ENCODE peak calls at places on chromosomes 6 and 20, in six cellular contexts. Q is IMR-90, X is breast epithelium, R is heart left ventricle, T is cardiac muscle cell, K is Calu3. M is an unnamed sample.

GRCh38 chr20:48308232-48308781 is 519.5 kb downstream of the PREX1 start:
- DNase-seq in Q (no peak), X (no peak), R (no peak), T (no peak), K (no peak), M (no peak)

GRCh38 chr6:41976794-41977484 is 35.3 kb upstream of the CCND3 start:
- DNase-seq in Q (peak), X (no peak), R (no peak), T (no peak), K (peak), M (no peak)

GRCh38 chr20:14729390-14729789 is 392.0 kb upstream of the FLRT3 start:
- DNase-seq in Q (no peak), X (no peak), R (no peak), T (no peak), K (no peak), M (no peak)

GRCh38 chr20:6055981-6056569 is 2.2 kb upstream of the LRRN4 start:
- DNase-seq in Q (no peak), X (no peak), R (no peak), T (no peak), K (no peak), M (no peak)

GRCh38 chr20:44495802-44496481 is 20.3 kb downstream of the TTPAL start:
- DNase-seq in Q (peak), X (no peak), R (no peak), T (no peak), K (no peak), M (no peak)

GRCh38 chr6:52000064-52000463 is 87.3 kb downstream of the PKHD1 start:
- DNase-seq in Q (no peak), X (no peak), R (no peak), T (no peak), K (no peak), M (no peak)

GRCh38 chr6:81790034-81790433 is 37.6 kb upstream of the TENT5A start:
- DNase-seq in Q (no peak), X (no peak), R (no peak), T (no peak), K (no peak), M (no peak)

GRCh38 chr6:82185948-82186347 is 61.6 kb downstream of the IBTK start:
- DNase-seq in Q (no peak), X (no peak), R (no peak), T (no peak), K (no peak), M (no peak)

GRCh38 chr6:13873288-13874190 is 51.2 kb upstream of the RNF182 start:
- DNase-seq in Q (no peak), X (peak), R (peak), T (peak), K (peak), M (no peak)

GRCh38 chr6:158131926-158132325 is 36.1 kb downstream of the SERAC1 start:
- DNase-seq in Q (peak), X (no peak), R (no peak), T (peak), K (peak), M (no peak)

GRCh38 chr20:62742550-62742949 is 33.9 kb downstream of the NTSR1 start:
- DNase-seq in Q (no peak), X (no peak), R (no peak), T (no peak), K (no peak), M (peak)

GRCh38 chr20:46011631-46012482 is 3.1 kb downstream of the MMP9 start:
- DNase-seq in Q (peak), X (peak), R (peak), T (no peak), K (peak), M (peak)

GRCh38 chr20:56610098-56610497 is 19.0 kb upstream of the TFAP2C start:
- DNase-seq in Q (no peak), X (no peak), R (no peak), T (no peak), K (no peak), M (no peak)

GRCh38 chr6:74409447-74409846 is 713.4 kb downstream of the CD109 start:
- DNase-seq in Q (peak), X (no peak), R (no peak), T (no peak), K (no peak), M (no peak)

GRCh38 chr6:90574610-90575009 is 12.3 kb downstream of the MAP3K7 start:
- DNase-seq in Q (peak), X (no peak), R (no peak), T (no peak), K (no peak), M (no peak)

GRCh38 chr20:33401922-33402369 is 627 bp upstream of the CDK5RAP1 start:
- DNase-seq in Q (no peak), X (no peak), R (no peak), T (no peak), K (no peak), M (no peak)

GRCh38 chr20:51412333-51412761 is 130.2 kb downstream of the NFATC2 start:
- DNase-seq in Q (peak), X (peak), R (peak), T (no peak), K (no peak), M (no peak)

DNA sequence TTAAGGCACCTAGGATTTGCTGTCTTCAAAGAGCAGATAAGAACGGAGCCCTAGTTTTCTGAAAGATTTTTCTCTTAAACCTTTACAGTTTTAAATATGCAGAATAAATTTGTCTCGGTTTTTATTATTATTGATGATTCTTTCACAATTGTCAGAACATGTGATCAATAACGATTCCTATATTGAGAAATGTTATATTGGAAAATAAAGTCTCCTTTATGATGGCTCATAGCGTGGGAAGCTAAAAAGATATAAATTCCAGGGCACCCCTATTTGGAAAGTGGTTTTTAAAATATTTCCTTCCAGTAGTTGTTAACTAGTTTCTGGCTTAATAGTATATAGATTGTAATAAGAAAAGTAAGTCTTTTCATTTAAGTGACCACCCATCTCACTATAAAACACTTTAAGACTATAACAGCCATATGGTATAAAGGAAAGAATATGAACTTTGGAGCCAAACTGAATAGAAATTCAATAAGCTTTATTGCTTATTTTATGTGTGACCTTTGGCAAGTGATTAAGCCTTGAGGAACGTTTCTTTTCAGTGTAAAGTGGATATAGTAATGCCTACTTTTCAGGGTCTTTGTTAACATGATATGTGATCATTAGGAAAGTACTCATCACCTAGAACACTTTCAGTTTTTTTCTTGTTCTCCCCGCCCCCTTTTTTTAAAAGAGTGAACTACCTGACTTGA is 369.6 kb downstream of the LAMA2 start:
- DNase-seq in Q (peak), X (no peak), R (no peak), T (no peak), K (no peak), M (no peak)
- TF ChIP-seq CTCF in Q (no peak), X (no peak), R (no peak), T (no peak), K (no peak), M (peak)

DNA sequence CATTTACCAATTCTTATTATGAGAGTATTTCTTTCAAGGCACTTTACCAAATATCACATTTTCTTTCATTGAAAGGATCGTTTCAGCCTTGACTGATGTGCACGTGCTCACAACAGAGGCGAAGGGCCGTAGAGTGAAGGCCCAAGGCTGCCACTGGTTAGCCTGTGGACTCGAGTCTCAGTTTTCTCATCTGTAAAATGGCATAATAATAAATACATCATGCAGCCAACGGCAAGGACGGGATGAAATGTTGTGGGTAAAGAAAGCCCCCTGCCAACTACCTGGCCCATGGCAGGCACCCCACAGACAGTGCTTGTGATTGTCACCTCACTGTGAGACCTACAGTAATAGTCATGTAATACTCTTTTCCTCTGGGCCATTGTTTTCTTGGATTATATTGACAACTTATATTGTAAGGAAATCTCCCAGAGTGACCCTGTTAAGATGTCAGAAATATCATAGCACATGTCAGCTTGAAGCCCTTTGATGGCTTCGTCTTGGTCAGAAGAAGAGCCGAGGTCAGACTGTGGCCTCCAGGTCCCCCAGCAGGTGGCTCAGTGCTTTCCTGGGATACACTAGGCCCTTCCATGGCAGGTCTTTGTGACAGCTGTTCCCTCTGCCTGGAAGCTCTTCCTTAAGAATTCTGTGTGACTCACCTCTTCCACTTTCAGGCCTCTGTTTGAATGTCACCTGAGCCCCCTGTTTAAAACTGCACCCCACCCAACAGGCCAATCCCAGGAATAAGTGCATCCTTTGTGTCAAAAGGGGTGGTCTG is 36.3 kb downstream of the FAM50B start:
- DNase-seq in Q (no peak), X (no peak), R (no peak), T (peak), K (peak), M (no peak)
- TF ChIP-seq CTCF in Q (no peak), X (no peak), R (peak), T (peak), K (no peak), M (no peak)

DNA sequence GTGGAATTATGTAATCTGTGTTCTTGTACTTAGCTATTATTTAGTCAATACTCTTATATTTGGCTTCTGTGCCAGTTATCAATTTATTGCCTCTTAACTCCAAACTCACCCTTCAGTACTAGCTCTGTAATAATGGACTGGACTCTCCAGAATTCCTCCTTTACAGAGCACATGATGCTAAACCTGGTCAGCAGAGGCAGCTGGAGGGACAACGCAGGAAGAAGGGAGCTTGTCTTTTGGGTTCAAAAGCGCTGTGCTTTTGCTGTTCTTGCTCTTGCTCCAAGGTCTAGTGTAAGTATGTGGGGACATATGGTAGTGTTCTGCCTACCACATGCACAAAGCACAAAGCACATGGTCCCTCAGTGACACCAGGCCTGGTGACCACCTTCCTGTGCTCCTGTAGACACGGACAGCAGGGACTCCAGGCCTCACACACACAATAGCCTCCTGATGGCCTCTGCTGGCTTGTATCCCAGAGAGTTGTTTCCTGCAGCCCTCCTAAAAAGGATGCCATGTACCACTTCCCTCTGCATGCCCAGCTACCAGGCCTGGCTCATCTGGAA is 46.1 kb downstream of the CHD6 start:
- DNase-seq in Q (no peak), X (no peak), R (no peak), T (no peak), K (peak), M (no peak)
- TF ChIP-seq CTCF in Q (no peak), X (no peak), R (no peak), T (peak), K (peak), M (no peak)

DNA sequence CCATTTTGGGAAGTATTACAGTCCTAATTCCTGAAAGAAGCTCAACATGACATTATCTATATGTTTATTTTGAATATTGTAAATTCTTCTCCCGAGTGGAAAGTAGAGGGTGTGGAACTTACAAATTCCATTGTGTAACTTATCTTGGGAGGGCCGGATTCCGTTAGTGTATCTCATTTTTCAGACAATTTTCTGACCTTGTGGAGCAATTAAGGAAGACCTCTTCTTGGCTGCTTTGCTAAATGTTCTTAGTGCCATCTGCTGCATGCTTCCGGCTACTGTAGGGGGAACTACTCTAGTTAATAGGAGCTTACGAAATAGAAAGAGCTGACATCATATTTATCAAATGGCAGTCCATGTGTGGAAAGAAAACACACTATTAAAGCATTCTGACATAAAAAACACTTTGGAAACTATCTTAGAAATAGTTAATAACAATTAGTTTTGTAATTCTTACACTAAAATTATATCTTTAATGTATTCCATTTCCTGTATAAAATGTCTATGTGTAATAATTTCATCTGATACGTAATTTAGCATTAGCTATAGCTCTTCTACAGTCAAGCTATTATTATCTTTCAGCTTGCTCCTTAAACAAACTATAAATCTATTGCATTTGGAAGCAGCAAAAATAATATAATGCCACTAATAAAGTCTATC is 41.5 kb upstream of the KCNQ5 start:
- DNase-seq in Q (peak), X (no peak), R (no peak), T (peak), K (peak), M (no peak)
- TF ChIP-seq CTCF in Q (peak), X (no peak), R (no peak), T (peak), K (peak), M (peak)

GRCh38 chr6:23828861-23829260 is 297.2 kb upstream of the NRSN1 start:
- DNase-seq in Q (no peak), X (no peak), R (no peak), T (no peak), K (no peak), M (no peak)
- TF ChIP-seq CTCF in Q (no peak), X (no peak), R (no peak), T (no peak), K (no peak), M (no peak)

GRCh38 chr6:34584694-34585093 is 28.6 kb upstream of the SPDEF start:
- DNase-seq in Q (no peak), X (no peak), R (no peak), T (no peak), K (no peak), M (no peak)

GRCh38 chr6:34581561-34581920 is 25.4 kb upstream of the SPDEF start:
- DNase-seq in Q (no peak), X (no peak), R (no peak), T (no peak), K (no peak), M (no peak)

GRCh38 chr6:34585108-34585507 is 29.0 kb upstream of the SPDEF start:
- DNase-seq in Q (no peak), X (no peak), R (no peak), T (no peak), K (no peak), M (no peak)

GRCh38 chr6:34583861-34584604 is 27.9 kb upstream of the SPDEF start:
- DNase-seq in Q (no peak), X (no peak), R (no peak), T (no peak), K (no peak), M (no peak)

DNA sequence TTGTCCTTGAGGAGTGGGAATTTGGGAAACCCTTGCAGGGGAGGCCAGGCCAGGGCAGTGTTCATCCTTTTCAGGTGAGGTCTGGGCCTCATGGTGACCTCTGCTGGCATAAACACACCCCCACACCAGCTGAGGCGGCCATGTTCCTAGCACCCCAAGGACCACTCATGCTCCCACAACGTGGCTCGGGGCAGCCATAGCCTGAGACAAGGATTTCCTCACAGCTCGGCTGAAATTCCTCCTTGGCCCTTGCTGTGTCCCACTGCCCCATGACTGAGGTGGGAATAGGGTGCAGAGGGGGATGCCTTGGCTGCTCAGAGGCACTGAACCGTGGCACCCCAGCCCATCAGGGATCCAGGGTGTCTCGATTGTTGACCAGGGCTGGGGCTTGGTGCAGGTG is 27.3 kb upstream of the SPDEF start:
- DNase-seq in Q (no peak), X (no peak), R (no peak), T (no peak), K (peak), M (no peak)
- TF ChIP-seq CTCF in Q (peak), X (peak), R (peak), T (peak), K (peak), M (no peak)

GRCh38 chr6:162753775-162754174 is 26.0 kb downstream of the PACRG start:
- DNase-seq in Q (no peak), X (no peak), R (no peak), T (no peak), K (no peak), M (no peak)

DNA sequence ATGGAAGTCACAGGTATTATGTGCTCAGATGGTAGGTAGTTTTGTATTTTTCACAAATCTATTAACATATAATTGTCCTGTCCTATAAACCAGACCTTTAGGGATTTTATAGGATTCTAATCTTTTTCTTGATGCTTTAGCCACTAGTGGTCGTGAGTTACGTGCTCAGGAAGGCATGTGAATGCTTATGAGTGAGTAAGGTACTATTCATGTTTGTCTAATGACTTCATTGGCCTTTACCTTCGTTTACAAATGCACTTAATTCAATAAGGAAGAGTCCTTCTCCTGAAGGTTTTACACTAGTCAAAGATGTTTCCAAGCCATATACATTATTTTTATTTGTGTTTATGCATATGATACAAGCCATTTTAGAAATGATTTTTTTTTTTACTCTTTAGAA is 23.0 kb downstream of the PACRG start:
- DNase-seq in Q (peak), X (no peak), R (no peak), T (no peak), K (no peak), M (no peak)
- TF ChIP-seq CTCF in Q (no peak), X (no peak), R (no peak), T (no peak), K (no peak), M (no peak)

DNA sequence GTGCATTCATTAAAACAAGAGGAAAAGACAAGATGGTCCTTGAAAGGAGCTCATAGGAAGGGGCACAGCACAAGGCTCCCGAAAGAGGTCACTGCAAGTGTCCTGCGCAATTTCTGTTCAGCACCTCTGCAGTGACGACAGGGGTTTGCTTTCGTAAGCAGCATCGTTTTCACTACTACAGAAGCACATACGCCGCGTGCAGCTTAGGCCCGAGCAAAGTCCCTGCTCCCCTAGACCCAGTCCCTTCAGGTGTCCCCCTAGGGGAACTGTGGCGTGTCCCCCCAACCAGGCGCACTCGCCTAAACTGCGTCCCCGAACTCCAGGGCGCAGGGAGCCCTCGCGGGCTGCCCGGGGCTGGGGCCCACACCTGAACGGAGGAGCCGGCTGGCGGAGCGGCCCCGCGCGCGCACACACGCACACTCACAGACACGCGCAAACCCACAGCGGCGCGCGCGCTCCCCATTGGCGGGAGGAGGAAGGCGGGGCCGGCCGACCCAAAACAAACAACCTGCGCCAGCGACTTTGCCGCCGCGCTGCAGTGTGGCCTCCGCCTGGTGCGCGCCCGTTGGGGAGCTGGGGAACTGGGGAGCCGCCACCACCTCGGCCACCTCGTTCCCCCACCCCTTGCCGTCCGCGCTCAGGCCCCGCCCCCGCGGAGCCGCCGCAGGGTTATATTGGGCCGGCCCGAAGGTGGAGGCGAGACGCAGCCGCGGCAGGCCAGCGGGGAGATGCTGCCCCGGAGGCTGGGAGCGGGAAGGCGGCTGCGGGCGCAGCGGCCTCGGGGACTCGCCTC is at the start of gene FOXQ1:
- DNase-seq in Q (peak), X (peak), R (no peak), T (peak), K (peak), M (no peak)
- TF ChIP-seq CTCF in Q (no peak), X (no peak), R (no peak), T (no peak), K (no peak), M (no peak)

GRCh38 chr6:34272022-34272926 is 23.5 kb upstream of the SMIM29 start:
- DNase-seq in Q (no peak), X (no peak), R (peak), T (no peak), K (no peak), M (peak)
- TF ChIP-seq CTCF in Q (no peak), X (no peak), R (no peak), T (no peak), K (no peak), M (peak)

GRCh38 chr6:4466769-4467480 is 309.3 kb upstream of the CDYL start:
- DNase-seq in Q (no peak), X (no peak), R (no peak), T (no peak), K (no peak), M (no peak)
- TF ChIP-seq CTCF in Q (no peak), X (no peak), R (no peak), T (peak), K (no peak), M (no peak)